ENCODE peak calls at places on chromosomes 16 and 17, in eight cellular contexts. M is aorta, D is uterus, Y is astrocyte of the spinal cord, R is heart left ventricle, E is left ventricle myocardium inferior, F is ELR, B is NCI-H774. O is an unnamed sample.

GRCh38 chr16:72856797-72857196 is 191.1 kb downstream of the ZFHX3 start:
- DNase-seq in M (no peak), D (no peak), Y (no peak), R (no peak), E (no peak), F (peak; percentile 43), B (no peak), O (no peak)

GRCh38 chr17:9468532-9468931 is 107.1 kb downstream of the STX8 start:
- DNase-seq in M (no peak), D (no peak), Y (no peak), R (no peak), E (no peak), F (no peak), B (no peak), O (no peak)

GRCh38 chr16:1377406-1378010 is 25.8 kb downstream of the GNPTG start:
- DNase-seq in M (no peak), D (no peak), Y (no peak), R (no peak), E (no peak), F (no peak), B (no peak), O (peak; percentile 46)

GRCh38 chr16:89845417-89845816 is 17.1 kb downstream of the SPIRE2 start:
- DNase-seq in M (no peak), D (no peak), Y (no peak), R (no peak), E (no peak), F (no peak), B (no peak), O (no peak)

GRCh38 chr16:70715860-70716357 is 30.1 kb upstream of the MTSS2 start:
- DNase-seq in M (no peak), D (no peak), Y (peak; percentile 77), R (no peak), E (no peak), F (no peak), B (no peak), O (peak; percentile 39)

GRCh38 chr16:66622863-66623262 is 18.4 kb downstream of the CMTM3 start:
- DNase-seq in M (no peak), D (no peak), Y (no peak), R (no peak), E (no peak), F (no peak), B (no peak), O (no peak)

GRCh38 chr17:76579281-76579680 is 6.4 kb downstream of the ST6GALNAC2 start:
- DNase-seq in M (no peak), D (no peak), Y (no peak), R (no peak), E (no peak), F (no peak), B (no peak), O (no peak)

GRCh38 chr17:8019161-8019560 is 16.7 kb downstream of the GUCY2D start:
- DNase-seq in M (no peak), D (no peak), Y (no peak), R (no peak), E (no peak), F (no peak), B (no peak), O (no peak)

GRCh38 chr17:80261895-80262279 is 1.2 kb downstream of the RNF213 start:
- DNase-seq in M (no peak), D (no peak), Y (no peak), R (no peak), E (no peak), F (no peak), B (no peak), O (no peak)

GRCh38 chr16:57797526-57798266 is 4.6 kb downstream of the KIFC3 start:
- DNase-seq in M (no peak), D (no peak), Y (no peak), R (no peak), E (no peak), F (no peak), B (no peak), O (no peak)

GRCh38 chr17:47789611-47790520 is 31.7 kb downstream of the OSBPL7 start:
- DNase-seq in M (peak; percentile 88), D (no peak), Y (peak; percentile 31), R (no peak), E (peak; percentile 47), F (peak; percentile 73), B (peak; percentile 44), O (peak; percentile 45)

GRCh38 chr16:53061256-53061655 is 6.5 kb downstream of the CHD9 start:
- DNase-seq in M (no peak), D (no peak), Y (no peak), R (no peak), E (no peak), F (no peak), B (no peak), O (no peak)

GRCh38 chr16:89031715-89032659 is 55.0 kb upstream of the CBFA2T3 start:
- DNase-seq in M (peak; percentile 48), D (no peak), Y (no peak), R (peak; percentile 45), E (peak; percentile 28), F (no peak), B (no peak), O (no peak)

GRCh38 chr17:76586741-76587487 is 1.3 kb upstream of the ST6GALNAC2 start:
- DNase-seq in M (peak; percentile 51), D (no peak), Y (no peak), R (no peak), E (no peak), F (no peak), B (peak; percentile 13), O (no peak)

GRCh38 chr16:29674188-29674587 is 4.8 kb upstream of the QPRT start:
- DNase-seq in M (no peak), D (peak; percentile 80), Y (peak; percentile 32), R (no peak), E (peak; percentile 39), F (no peak), B (no peak), O (peak; percentile 36)

GRCh38 chr17:82317394-82318168 is at the start of gene CD7:
- DNase-seq in M (no peak), D (no peak), Y (no peak), R (no peak), E (no peak), F (no peak), B (no peak), O (no peak)

GRCh38 chr16:20673882-20674683 is 23.4 kb downstream of the ACSM1 start:
- DNase-seq in M (no peak), D (peak; percentile 62), Y (no peak), R (no peak), E (no peak), F (no peak), B (no peak), O (no peak)

GRCh38 chr16:65229191-65229662 is 107.4 kb upstream of the CDH11 start:
- DNase-seq in M (no peak), D (no peak), Y (no peak), R (no peak), E (no peak), F (no peak), B (no peak), O (no peak)

GRCh38 chr16:85494315-85494714 is 118.8 kb upstream of the GSE1 start:
- DNase-seq in M (no peak), D (no peak), Y (no peak), R (no peak), E (no peak), F (no peak), B (no peak), O (no peak)

GRCh38 chr16:963913-964695 is 6.7 kb downstream of the LMF1 start:
- DNase-seq in M (peak; percentile 67), D (no peak), Y (peak; percentile 26), R (no peak), E (no peak), F (no peak), B (no peak), O (no peak)

GRCh38 chr16:46696957-46697356 is 7.5 kb downstream of the ORC6 start:
- DNase-seq in M (no peak), D (no peak), Y (no peak), R (no peak), E (no peak), F (no peak), B (no peak), O (no peak)

GRCh38 chr17:6660765-6661463 is 9.4 kb downstream of the C17orf100 start:
- DNase-seq in M (no peak), D (no peak), Y (no peak), R (no peak), E (no peak), F (no peak), B (no peak), O (no peak)

GRCh38 chr17:62380253-62380652 is at the start of gene EFCAB3:
- DNase-seq in M (no peak), D (no peak), Y (no peak), R (no peak), E (no peak), F (no peak), B (no peak), O (no peak)